ENCODE peak calls at places on chromosome 10, in nine cellular contexts. One of them, this sample, is unnamed.

GRCh38 chr10:36802523-36803153 is 322.8 kb upstream of the ANKRD30A start:
- DNase-seq in B cell: no peak
- DNase-seq in endothelial cell: no peak
- DNase-seq in lower leg skin: no peak
- DNase-seq in AG04450: no peak
- DNase-seq in colonic mucosa: no peak
- DNase-seq in glutamatergic neuron: no peak
- DNase-seq in uterus: no peak
- DNase-seq in cardiac muscle cell: peak; percentile 24
- DNase-seq in this sample: no peak

GRCh38 chr10:14645239-14645960 is 129.3 kb downstream of the FAM107B start:
- DNase-seq in B cell: peak; percentile 51
- DNase-seq in endothelial cell: no peak
- DNase-seq in lower leg skin: no peak
- DNase-seq in AG04450: no peak
- DNase-seq in colonic mucosa: no peak
- DNase-seq in glutamatergic neuron: no peak
- DNase-seq in uterus: no peak
- DNase-seq in cardiac muscle cell: no peak
- DNase-seq in this sample: no peak

GRCh38 chr10:126455036-126455765 is 66.9 kb upstream of the ADAM12 start:
- DNase-seq in B cell: no peak
- DNase-seq in endothelial cell: no peak
- DNase-seq in lower leg skin: no peak
- DNase-seq in AG04450: no peak
- DNase-seq in colonic mucosa: no peak
- DNase-seq in glutamatergic neuron: no peak
- DNase-seq in uterus: no peak
- DNase-seq in cardiac muscle cell: no peak
- DNase-seq in this sample: no peak

GRCh38 chr10:88478256-88478655 is 104.9 kb downstream of the RNLS start:
- DNase-seq in B cell: no peak
- DNase-seq in endothelial cell: no peak
- DNase-seq in lower leg skin: no peak
- DNase-seq in AG04450: no peak
- DNase-seq in colonic mucosa: no peak
- DNase-seq in glutamatergic neuron: no peak
- DNase-seq in uterus: no peak
- DNase-seq in cardiac muscle cell: no peak
- DNase-seq in this sample: no peak

GRCh38 chr10:28125701-28126100 is 126.8 kb upstream of the ODAD2 start:
- DNase-seq in B cell: no peak
- DNase-seq in endothelial cell: no peak
- DNase-seq in lower leg skin: no peak
- DNase-seq in AG04450: no peak
- DNase-seq in colonic mucosa: no peak
- DNase-seq in glutamatergic neuron: no peak
- DNase-seq in uterus: no peak
- DNase-seq in cardiac muscle cell: peak; percentile 39
- DNase-seq in this sample: no peak

GRCh38 chr10:68813554-68813953 is 13.8 kb upstream of the STOX1 start:
- DNase-seq in B cell: no peak
- DNase-seq in endothelial cell: no peak
- DNase-seq in lower leg skin: no peak
- DNase-seq in AG04450: no peak
- DNase-seq in colonic mucosa: no peak
- DNase-seq in glutamatergic neuron: no peak
- DNase-seq in uterus: no peak
- DNase-seq in cardiac muscle cell: no peak
- DNase-seq in this sample: no peak

GRCh38 chr10:90318659-90319058 is 539.2 kb downstream of the HTR7 start:
- DNase-seq in B cell: no peak
- DNase-seq in endothelial cell: no peak
- DNase-seq in lower leg skin: no peak
- DNase-seq in AG04450: no peak
- DNase-seq in colonic mucosa: no peak
- DNase-seq in glutamatergic neuron: no peak
- DNase-seq in uterus: no peak
- DNase-seq in cardiac muscle cell: no peak
- DNase-seq in this sample: no peak

GRCh38 chr10:124671486-124672075 is 72.6 kb downstream of the FAM53B start:
- DNase-seq in B cell: no peak
- DNase-seq in endothelial cell: no peak
- DNase-seq in lower leg skin: peak; percentile 74
- DNase-seq in AG04450: no peak
- DNase-seq in colonic mucosa: no peak
- DNase-seq in glutamatergic neuron: no peak
- DNase-seq in uterus: no peak
- DNase-seq in cardiac muscle cell: peak; percentile 59
- DNase-seq in this sample: no peak

GRCh38 chr10:123446449-123447156 is 219.6 kb upstream of the GPR26 start:
- DNase-seq in B cell: no peak
- DNase-seq in endothelial cell: no peak
- DNase-seq in lower leg skin: no peak
- DNase-seq in AG04450: no peak
- DNase-seq in colonic mucosa: no peak
- DNase-seq in glutamatergic neuron: no peak
- DNase-seq in uterus: no peak
- DNase-seq in cardiac muscle cell: no peak
- DNase-seq in this sample: no peak

GRCh38 chr10:1203704-1204103 is 147.5 kb downstream of the WDR37 start:
- DNase-seq in B cell: no peak
- DNase-seq in endothelial cell: no peak
- DNase-seq in lower leg skin: no peak
- DNase-seq in AG04450: no peak
- DNase-seq in colonic mucosa: no peak
- DNase-seq in glutamatergic neuron: no peak
- DNase-seq in uterus: no peak
- DNase-seq in cardiac muscle cell: no peak
- DNase-seq in this sample: no peak

GRCh38 chr10:96440257-96441125 is 73.2 kb downstream of the TLL2 start:
- DNase-seq in B cell: no peak
- DNase-seq in endothelial cell: no peak
- DNase-seq in lower leg skin: no peak
- DNase-seq in AG04450: no peak
- DNase-seq in colonic mucosa: no peak
- DNase-seq in glutamatergic neuron: no peak
- DNase-seq in uterus: no peak
- DNase-seq in cardiac muscle cell: no peak
- DNase-seq in this sample: no peak

GRCh38 chr10:43057231-43057711 is 19.6 kb upstream of the RET start:
- DNase-seq in B cell: no peak
- DNase-seq in endothelial cell: no peak
- DNase-seq in lower leg skin: no peak
- DNase-seq in AG04450: no peak
- DNase-seq in colonic mucosa: no peak
- DNase-seq in glutamatergic neuron: no peak
- DNase-seq in uterus: no peak
- DNase-seq in cardiac muscle cell: no peak
- DNase-seq in this sample: no peak

GRCh38 chr10:2196272-2196671 is 458.9 kb upstream of the ADARB2 start:
- DNase-seq in B cell: no peak
- DNase-seq in endothelial cell: no peak
- DNase-seq in lower leg skin: no peak
- DNase-seq in AG04450: no peak
- DNase-seq in colonic mucosa: no peak
- DNase-seq in glutamatergic neuron: no peak
- DNase-seq in uterus: no peak
- DNase-seq in cardiac muscle cell: no peak
- DNase-seq in this sample: no peak

GRCh38 chr10:89114846-89115625 is 92.1 kb downstream of the CH25H start:
- DNase-seq in B cell: no peak
- DNase-seq in endothelial cell: no peak
- DNase-seq in lower leg skin: no peak
- DNase-seq in AG04450: no peak
- DNase-seq in colonic mucosa: no peak
- DNase-seq in glutamatergic neuron: no peak
- DNase-seq in uterus: no peak
- DNase-seq in cardiac muscle cell: peak; percentile 16
- DNase-seq in this sample: no peak

GRCh38 chr10:9230625-9231024 is 1176.1 kb downstream of the GATA3 start:
- DNase-seq in B cell: no peak
- DNase-seq in endothelial cell: no peak
- DNase-seq in lower leg skin: no peak
- DNase-seq in AG04450: no peak
- DNase-seq in colonic mucosa: no peak
- DNase-seq in glutamatergic neuron: no peak
- DNase-seq in uterus: no peak
- DNase-seq in cardiac muscle cell: no peak
- DNase-seq in this sample: no peak

GRCh38 chr10:17835688-17836087 is 26.5 kb downstream of the MRC1 start:
- DNase-seq in B cell: no peak
- DNase-seq in endothelial cell: no peak
- DNase-seq in lower leg skin: no peak
- DNase-seq in AG04450: peak; percentile 58
- DNase-seq in colonic mucosa: no peak
- DNase-seq in glutamatergic neuron: no peak
- DNase-seq in uterus: no peak
- DNase-seq in cardiac muscle cell: peak; percentile 59
- DNase-seq in this sample: no peak

GRCh38 chr10:27504897-27505457 is 873 bp downstream of the RAB18 start:
- DNase-seq in B cell: no peak
- DNase-seq in endothelial cell: no peak
- DNase-seq in lower leg skin: no peak
- DNase-seq in AG04450: no peak
- DNase-seq in colonic mucosa: no peak
- DNase-seq in glutamatergic neuron: no peak
- DNase-seq in uterus: no peak
- DNase-seq in cardiac muscle cell: peak; percentile 19
- DNase-seq in this sample: no peak

GRCh38 chr10:100185364-100186252 is at the start of gene ERLIN1:
- DNase-seq in B cell: peak; percentile 89
- DNase-seq in endothelial cell: peak; percentile 97
- DNase-seq in lower leg skin: peak; percentile 88
- DNase-seq in AG04450: peak; percentile 63
- DNase-seq in colonic mucosa: peak; percentile 93
- DNase-seq in glutamatergic neuron: peak; percentile 98
- DNase-seq in uterus: peak; percentile 89
- DNase-seq in cardiac muscle cell: peak; percentile 95
- DNase-seq in this sample: peak; percentile 93
- TF ChIP-seq CTCF in B cell: no peak
- TF ChIP-seq CTCF in endothelial cell: no peak
- TF ChIP-seq CTCF in lower leg skin: no peak
- TF ChIP-seq CTCF in AG04450: peak; percentile 12
- TF ChIP-seq CTCF in colonic mucosa: no peak
- TF ChIP-seq CTCF in glutamatergic neuron: no peak
- TF ChIP-seq CTCF in uterus: peak; percentile 41
- TF ChIP-seq CTCF in cardiac muscle cell: no peak
- TF ChIP-seq CTCF in this sample: no peak

DNA sequence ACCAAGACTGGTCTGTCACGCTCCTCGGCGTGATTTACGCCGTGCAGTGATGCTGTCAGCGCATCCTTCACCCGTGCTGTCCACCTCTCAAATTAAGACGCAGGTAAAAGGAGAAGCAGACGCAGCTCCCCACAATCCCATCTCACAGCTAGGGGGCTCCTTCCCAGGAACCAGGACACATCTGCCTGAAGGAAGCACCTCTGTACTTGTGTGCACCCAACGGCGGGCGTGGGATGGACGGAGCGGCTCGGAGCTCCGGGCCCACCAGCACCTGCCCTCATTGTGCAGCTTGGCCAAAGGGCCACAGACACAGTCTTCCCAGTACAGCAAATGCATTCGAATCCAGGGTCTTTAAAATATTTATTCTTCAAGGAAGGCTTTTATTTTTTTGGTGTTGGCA is 55.3 kb downstream of the STK32C start:
- DNase-seq in B cell: no peak
- DNase-seq in endothelial cell: no peak
- DNase-seq in lower leg skin: no peak
- DNase-seq in AG04450: no peak
- DNase-seq in colonic mucosa: no peak
- DNase-seq in glutamatergic neuron: no peak
- DNase-seq in uterus: no peak
- DNase-seq in cardiac muscle cell: no peak
- DNase-seq in this sample: no peak
- TF ChIP-seq CTCF in B cell: no peak
- TF ChIP-seq CTCF in endothelial cell: no peak
- TF ChIP-seq CTCF in lower leg skin: no peak
- TF ChIP-seq CTCF in AG04450: peak; percentile 5
- TF ChIP-seq CTCF in colonic mucosa: no peak
- TF ChIP-seq CTCF in glutamatergic neuron: peak; percentile 20
- TF ChIP-seq CTCF in uterus: no peak
- TF ChIP-seq CTCF in cardiac muscle cell: peak; percentile 9
- TF ChIP-seq CTCF in this sample: no peak

DNA sequence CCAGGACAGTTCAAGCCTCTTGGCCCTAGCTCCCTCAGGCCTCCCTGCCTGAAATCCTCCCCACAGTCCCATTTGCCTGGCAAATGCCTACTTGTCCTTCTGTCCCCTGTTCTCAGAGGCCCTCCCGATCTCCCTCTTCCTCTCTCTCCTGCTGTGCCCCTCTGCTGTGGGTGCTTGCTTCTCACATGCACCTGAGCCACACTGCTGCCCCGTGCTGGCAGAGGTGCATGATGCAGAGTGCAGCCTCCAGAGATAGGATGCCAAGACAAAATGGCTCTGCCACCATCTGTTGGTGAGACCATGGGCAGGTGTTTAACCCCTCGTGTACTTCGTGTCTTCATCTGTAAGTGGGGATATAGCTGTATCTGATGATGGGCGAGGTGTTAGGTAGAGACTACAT is 158.4 kb downstream of the RGS10 start:
- DNase-seq in B cell: no peak
- DNase-seq in endothelial cell: no peak
- DNase-seq in lower leg skin: no peak
- DNase-seq in AG04450: no peak
- DNase-seq in colonic mucosa: no peak
- DNase-seq in glutamatergic neuron: no peak
- DNase-seq in uterus: no peak
- DNase-seq in cardiac muscle cell: no peak
- DNase-seq in this sample: no peak
- TF ChIP-seq CTCF in B cell: no peak
- TF ChIP-seq CTCF in endothelial cell: no peak
- TF ChIP-seq CTCF in lower leg skin: no peak
- TF ChIP-seq CTCF in AG04450: no peak
- TF ChIP-seq CTCF in colonic mucosa: no peak
- TF ChIP-seq CTCF in glutamatergic neuron: no peak
- TF ChIP-seq CTCF in uterus: no peak
- TF ChIP-seq CTCF in cardiac muscle cell: no peak
- TF ChIP-seq CTCF in this sample: no peak

DNA sequence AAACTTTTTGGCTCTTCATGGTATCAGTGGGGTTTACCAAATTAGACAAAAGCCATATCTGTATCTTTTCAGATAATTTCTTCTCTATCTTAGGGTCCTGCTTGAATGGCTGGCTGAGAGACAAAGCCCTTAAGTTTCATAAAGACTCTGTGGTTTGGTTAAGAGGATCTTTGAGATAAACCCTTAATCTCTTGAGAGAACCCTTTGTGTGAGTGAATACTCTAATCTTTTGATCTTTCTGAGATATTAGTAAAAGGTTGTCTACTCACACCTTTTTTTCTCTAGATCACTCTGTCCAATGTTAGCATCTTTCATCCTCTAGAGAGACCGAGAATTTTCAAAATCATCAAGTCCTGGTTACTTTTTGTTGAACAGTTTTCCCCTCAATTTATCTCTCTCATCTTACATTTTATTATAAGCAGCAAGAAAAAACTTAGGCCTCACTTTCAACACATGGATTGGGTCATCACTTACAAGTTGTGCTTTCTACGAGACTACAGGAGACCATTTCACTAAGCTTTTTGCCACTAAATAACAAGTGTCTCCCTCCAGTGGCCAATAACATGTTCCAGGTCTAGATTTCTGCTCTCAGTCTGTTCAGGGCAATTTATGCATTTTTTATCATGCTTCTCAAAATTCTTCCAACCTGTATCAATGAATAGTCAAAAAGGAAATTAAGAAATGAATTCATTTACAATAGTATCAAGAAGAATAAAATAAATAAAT is 28.4 kb downstream of the DNAJC9 start:
- DNase-seq in B cell: no peak
- DNase-seq in endothelial cell: no peak
- DNase-seq in lower leg skin: no peak
- DNase-seq in AG04450: no peak
- DNase-seq in colonic mucosa: no peak
- DNase-seq in glutamatergic neuron: no peak
- DNase-seq in uterus: no peak
- DNase-seq in cardiac muscle cell: peak; percentile 54
- DNase-seq in this sample: no peak
- TF ChIP-seq CTCF in B cell: peak; percentile 37
- TF ChIP-seq CTCF in endothelial cell: peak; percentile 29
- TF ChIP-seq CTCF in lower leg skin: no peak
- TF ChIP-seq CTCF in AG04450: peak; percentile 48
- TF ChIP-seq CTCF in colonic mucosa: no peak
- TF ChIP-seq CTCF in glutamatergic neuron: peak; percentile 33
- TF ChIP-seq CTCF in uterus: no peak
- TF ChIP-seq CTCF in cardiac muscle cell: peak; percentile 51
- TF ChIP-seq CTCF in this sample: peak; percentile 43